ENCODE peak calls at places on chromosomes 4 and X, in eight cellular contexts. E is fibroblast of mammary gland, N is DMS153, Y is T-cell, X is activated T-cell treated with anti-CD3 and anti-CD28 coated beads for 1 hour, B is AML-193, H is NCI-H2107, G is mammary epithelial cell. Q is an unnamed sample.

GRCh38 chr4:38499101-38499500 is 164.9 kb upstream of the KLF3 start:
- DNase-seq in E (no peak), N (no peak), Y (no peak), X (no peak), B (no peak), H (no peak), G (no peak), Q (no peak)

GRCh38 chr4:113674251-113674650 is 87.3 kb downstream of the CAMK2D start:
- DNase-seq in E (peak), N (peak), Y (no peak), X (no peak), B (peak), H (no peak), G (no peak), Q (peak)

GRCh38 chrX:22577181-22577580 is 304.5 kb downstream of the CBLL2 start:
- DNase-seq in E (peak), N (no peak), Y (no peak), X (no peak), B (no peak), H (no peak), G (peak), Q (peak)

GRCh38 chr4:19224820-19225219 is 1026.9 kb upstream of the SLIT2 start:
- DNase-seq in E (peak), N (no peak), Y (no peak), X (no peak), B (peak), H (no peak), G (no peak), Q (peak)

GRCh38 chr4:42216569-42216968 is 64.1 kb upstream of the BEND4 start:
- DNase-seq in E (no peak), N (no peak), Y (no peak), X (no peak), B (no peak), H (no peak), G (no peak), Q (no peak)

GRCh38 chr4:43690121-43690520 is 758.5 kb downstream of the KCTD8 start:
- DNase-seq in E (no peak), N (no peak), Y (no peak), X (no peak), B (no peak), H (no peak), G (peak), Q (peak)

GRCh38 chrX:106007815-106008214 is 30.7 kb downstream of the SERPINA7 start:
- DNase-seq in E (no peak), N (no peak), Y (no peak), X (no peak), B (no peak), H (no peak), G (no peak), Q (no peak)

GRCh38 chrX:17656556-17656955 is 80.7 kb upstream of the SCML1 start:
- DNase-seq in E (no peak), N (no peak), Y (no peak), X (no peak), B (no peak), H (no peak), G (no peak), Q (no peak)

GRCh38 chrX:21369613-21370012 is 4.6 kb upstream of the CNKSR2 start:
- DNase-seq in E (no peak), N (no peak), Y (no peak), X (no peak), B (no peak), H (no peak), G (no peak), Q (no peak)

GRCh38 chr4:41202356-41202755 is 12.0 kb downstream of the APBB2 start:
- DNase-seq in E (no peak), N (no peak), Y (no peak), X (no peak), B (no peak), H (no peak), G (no peak), Q (no peak)

GRCh38 chr4:138204507-138204906 is 37.6 kb downstream of the SLC7A11 start:
- DNase-seq in E (no peak), N (peak), Y (no peak), X (no peak), B (no peak), H (no peak), G (no peak), Q (no peak)

GRCh38 chrX:113202601-113203000 is 362.0 kb upstream of the AMOT start:
- DNase-seq in E (no peak), N (no peak), Y (no peak), X (no peak), B (no peak), H (no peak), G (no peak), Q (no peak)

GRCh38 chr4:24781999-24782745 is 13.2 kb upstream of the SOD3 start:
- DNase-seq in E (no peak), N (no peak), Y (no peak), X (no peak), B (no peak), H (no peak), G (no peak), Q (no peak)

GRCh38 chr4:54099959-54100606 is at the start of gene GSX2:
- DNase-seq in E (no peak), N (no peak), Y (no peak), X (no peak), B (no peak), H (no peak), G (peak), Q (no peak)

GRCh38 chr4:76058888-76059426 is 15.6 kb upstream of the ART3 start:
- DNase-seq in E (no peak), N (no peak), Y (no peak), X (no peak), B (no peak), H (no peak), G (no peak), Q (peak)

GRCh38 chr4:136731025-136731424 is 801.3 kb downstream of the PCDH18 start:
- DNase-seq in E (no peak), N (no peak), Y (no peak), X (no peak), B (no peak), H (no peak), G (no peak), Q (no peak)

GRCh38 chrX:38754102-38754790 is 47.0 kb upstream of the MID1IP1 start:
- DNase-seq in E (peak), N (peak), Y (no peak), X (no peak), B (peak), H (peak), G (peak), Q (peak)

Q was measured in epithelial cell of esophagus.